ENCODE peak calls at places on chromosomes 3 and 15, in ten cellular contexts. E is cardiac fibroblast; T is BE2C; Q is AML-193; W is tibial nerve; R is lower lobe of right lung; N is NCI-H1417 treated with DMSO at 0.1 percent for 48 hours; I is stimulated activated CD4-positive, alpha-beta T cell treated with anti-CD3 and anti-CD28 coated beads, Interleukin-4, amount 100 ng/mL, for 48 hours; V is activated gamma-delta T cell treated with Interleukin-2 at 50 U/mL for 16 hours; H is thoracic aorta. P is an unnamed sample.

GRCh38 chr15:90099868-90100854 is 2.1 kb downstream of the IDH2 start:
- DNase-seq in E (peak), T (no peak), Q (peak), W (peak), R (no peak), N (no peak), I (no peak), V (no peak), H (no peak), P (no peak)

GRCh38 chr15:77784361-77785292 is 151.9 kb upstream of the LINGO1 start:
- DNase-seq in E (peak), T (peak), Q (no peak), W (no peak), R (no peak), N (peak), I (no peak), V (no peak), H (no peak), P (peak)

GRCh38 chr3:36124118-36124796 is 256.0 kb upstream of the STAC start:
- DNase-seq in E (peak), T (peak), Q (peak), W (no peak), R (no peak), N (no peak), I (no peak), V (no peak), H (no peak), P (peak)

GRCh38 chr3:30269751-30270445 is 336.5 kb upstream of the TGFBR2 start:
- DNase-seq in E (no peak), T (no peak), Q (no peak), W (no peak), R (no peak), N (no peak), I (no peak), V (no peak), H (no peak), P (no peak)

GRCh38 chr3:117144832-117145231 is 435.3 kb downstream of the TUSC7 start:
- DNase-seq in E (peak), T (no peak), Q (no peak), W (no peak), R (no peak), N (no peak), I (no peak), V (no peak), H (no peak), P (no peak)

GRCh38 chr3:133944181-133944580 is 48.5 kb upstream of the RAB6B start:
- DNase-seq in E (peak), T (no peak), Q (no peak), W (no peak), R (no peak), N (no peak), I (no peak), V (no peak), H (no peak), P (no peak)

GRCh38 chr15:55494927-55495326 is 13.1 kb downstream of the DNAAF4 start:
- DNase-seq in E (no peak), T (no peak), Q (peak), W (no peak), R (no peak), N (no peak), I (no peak), V (no peak), H (no peak), P (no peak)

GRCh38 chr3:111335512-111335911 is 206.5 kb upstream of the CD96 start:
- DNase-seq in E (no peak), T (no peak), Q (no peak), W (no peak), R (no peak), N (no peak), I (no peak), V (no peak), H (no peak), P (no peak)